ENCODE peak calls at places on chromosomes 3 and 15, in eight cellular contexts. V is cardiac muscle cell, E is IMR-90, Y is esophagus squamous epithelium, O is dorsolateral prefrontal cortex, M is colonic mucosa, C is breast epithelium, D is WERI-Rb-1. Q is an unnamed sample.
A peak's percentile ranks its signal among the peaks of the same experiment; 100 is the strongest.

GRCh38 chr3:132854856-132855535 is 132.8 kb upstream of the NPHP3 start:
- DNase-seq in D (no peak), E (no peak), C (no peak), V (no peak), M (no peak), O (no peak), Y (no peak), Q (no peak)

GRCh38 chr3:169286992-169287391 is 376.5 kb downstream of the MECOM start:
- DNase-seq in C (no peak), V (no peak), D (no peak), M (peak; percentile 34), Y (no peak), E (no peak), O (no peak), Q (peak; percentile 17)

GRCh38 chr15:40925863-40926658 is 3.1 kb upstream of the DLL4 start:
- DNase-seq in C (no peak), M (peak; percentile 56), E (no peak), D (peak; percentile 66), V (peak; percentile 49), O (no peak), Y (no peak), Q (no peak)

GRCh38 chr3:159458010-159458409 is 530.6 kb upstream of the IL12A start:
- DNase-seq in Y (no peak), C (no peak), M (no peak), V (no peak), E (peak; percentile 97), D (no peak), O (no peak), Q (peak; percentile 96)

GRCh38 chr3:8882171-8882593 is 81.1 kb downstream of the RAD18 start:
- DNase-seq in Y (no peak), C (no peak), V (no peak), M (no peak), O (no peak), D (no peak), E (no peak), Q (no peak)

GRCh38 chr15:77045985-77046384 is 24.9 kb downstream of the TSPAN3 start:
- DNase-seq in O (no peak), V (no peak), C (no peak), E (no peak), D (no peak), M (no peak), Y (no peak), Q (no peak)

GRCh38 chr3:123802007-123802630 is 82.0 kb downstream of the MYLK start:
- DNase-seq in E (no peak), Y (no peak), O (no peak), D (no peak), V (no peak), C (no peak), M (no peak), Q (no peak)

GRCh38 chr3:9721015-9721697 is 10.4 kb upstream of the BRPF1 start:
- DNase-seq in V (no peak), Y (no peak), M (no peak), D (peak; percentile 41), O (no peak), E (peak; percentile 37), C (no peak), Q (no peak)

GRCh38 chr15:99153026-99153535 is 48.2 kb downstream of the SYNM start:
- DNase-seq in E (no peak), C (no peak), D (no peak), O (no peak), V (no peak), Y (no peak), M (no peak), Q (no peak)

GRCh38 chr15:33844186-33844585 is 124.1 kb upstream of the CHRM5 start:
- DNase-seq in M (no peak), C (no peak), V (no peak), O (no peak), Y (no peak), E (no peak), D (no peak), Q (no peak)

GRCh38 chr15:33840615-33841014 is 127.7 kb upstream of the CHRM5 start:
- DNase-seq in E (no peak), O (no peak), Y (no peak), V (no peak), M (no peak), D (no peak), C (no peak), Q (no peak)

GRCh38 chr15:33837294-33837693 is 131.0 kb upstream of the CHRM5 start:
- DNase-seq in M (no peak), E (no peak), V (no peak), Y (no peak), O (no peak), D (no peak), C (no peak), Q (no peak)

GRCh38 chr15:33834892-33835730 is 133.2 kb upstream of the CHRM5 start:
- DNase-seq in M (no peak), E (no peak), O (no peak), C (no peak), V (no peak), D (no peak), Y (no peak), Q (no peak)

GRCh38 chr15:33839540-33839939 is 128.8 kb upstream of the CHRM5 start:
- DNase-seq in C (no peak), V (no peak), O (no peak), M (no peak), D (no peak), Y (no peak), E (no peak), Q (peak; percentile 61)
- TF ChIP-seq CTCF in C (no peak), V (no peak), O (no peak), M (no peak), D (no peak), Y (no peak), E (no peak), Q (no peak)

GRCh38 chr3:37736632-37737031 is 125.0 kb upstream of the CTDSPL start:
- DNase-seq in D (no peak), Y (no peak), O (no peak), V (no peak), E (no peak), C (no peak), M (no peak), Q (no peak)

GRCh38 chr3:37731895-37732294 is 129.8 kb upstream of the CTDSPL start:
- DNase-seq in O (no peak), C (no peak), D (no peak), E (no peak), Y (no peak), V (no peak), M (no peak), Q (no peak)

GRCh38 chr3:37737134-37737533 is 124.5 kb upstream of the CTDSPL start:
- DNase-seq in C (no peak), D (no peak), M (no peak), Y (no peak), V (peak; percentile 53), O (no peak), E (no peak), Q (no peak)

GRCh38 chr3:37730825-37731224 is 130.9 kb upstream of the CTDSPL start:
- DNase-seq in Y (no peak), E (no peak), D (no peak), C (no peak), O (no peak), M (peak; percentile 25), V (no peak), Q (no peak)

DNA sequence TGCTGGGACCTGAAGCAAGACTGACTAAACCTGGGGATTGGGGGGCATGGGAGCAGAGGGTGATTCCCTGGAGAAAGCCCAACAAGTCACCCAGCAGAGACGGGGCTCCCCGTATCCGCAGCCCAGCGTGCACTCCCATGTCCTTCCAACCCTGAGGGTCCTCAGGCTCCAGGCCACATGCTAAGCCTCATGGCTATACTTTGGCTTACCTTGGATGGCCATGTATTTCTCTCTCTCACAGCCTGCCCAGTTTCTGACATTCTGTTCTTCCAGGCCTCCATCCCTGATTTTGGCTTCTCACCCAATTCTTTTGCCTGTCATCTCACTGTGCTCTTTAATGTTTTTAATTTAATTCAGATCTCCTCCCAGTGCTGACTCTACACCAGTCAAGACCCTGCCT is 126.8 kb upstream of the CTDSPL start:
- DNase-seq in M (no peak), V (no peak), D (no peak), C (no peak), E (no peak), O (no peak), Y (no peak), Q (no peak)
- H3K27me3 ChIP-seq in M (no peaks in the 10 kb centered on the region), V (peaks cover 3% of the 10 kb centered on the region), D (no peaks in the 10 kb centered on the region), C (no peaks in the 10 kb centered on the region), E (peaks cover 26% of the 10 kb centered on the region), O (no peaks in the 10 kb centered on the region), Y (no peaks in the 10 kb centered on the region), Q (peaks cover 5% of the 10 kb centered on the region)

DNA sequence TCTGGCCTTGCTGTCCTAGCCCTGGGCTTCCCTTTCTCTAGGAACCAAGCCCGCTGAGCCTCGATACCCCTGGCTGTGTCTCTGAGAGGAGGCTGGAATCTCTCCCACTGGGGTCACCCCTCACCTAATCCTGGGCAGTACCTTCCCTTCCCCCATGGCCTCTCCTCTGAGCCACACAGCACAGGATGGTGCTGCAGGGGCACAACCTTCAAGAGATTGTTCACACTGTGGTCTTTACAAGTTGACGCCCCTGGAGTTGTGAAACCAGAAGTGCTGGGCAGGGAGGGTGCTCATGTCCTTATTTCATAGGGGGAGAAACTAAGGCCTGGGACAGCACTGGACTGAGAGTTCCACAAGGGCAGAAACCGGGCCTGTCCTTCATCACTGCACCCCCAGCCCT is 70.9 kb upstream of the TMEM115 start:
- DNase-seq in O (no peak), D (no peak), V (no peak), Y (no peak), E (no peak), M (no peak), C (no peak), Q (no peak)
- TF ChIP-seq CTCF in O (no peak), D (no peak), V (no peak), Y (no peak), E (no peak), M (no peak), C (no peak), Q (no peak)

GRCh38 chr15:96701876-96702275 is 371.4 kb downstream of the NR2F2 start:
- DNase-seq in D (no peak), C (no peak), M (no peak), E (no peak), Y (no peak), V (no peak), O (no peak), Q (no peak)

GRCh38 chr15:96703087-96703486 is 372.6 kb downstream of the NR2F2 start:
- DNase-seq in D (no peak), V (no peak), E (no peak), Y (no peak), C (no peak), M (no peak), O (no peak), Q (no peak)

GRCh38 chr15:96703794-96704550 is 373.5 kb downstream of the NR2F2 start:
- DNase-seq in V (no peak), E (no peak), Y (no peak), M (no peak), O (no peak), D (no peak), C (no peak), Q (no peak)

GRCh38 chr15:96701443-96701842 is 370.9 kb downstream of the NR2F2 start:
- DNase-seq in V (no peak), C (no peak), E (no peak), Y (no peak), O (no peak), D (no peak), M (no peak), Q (no peak)

DNA sequence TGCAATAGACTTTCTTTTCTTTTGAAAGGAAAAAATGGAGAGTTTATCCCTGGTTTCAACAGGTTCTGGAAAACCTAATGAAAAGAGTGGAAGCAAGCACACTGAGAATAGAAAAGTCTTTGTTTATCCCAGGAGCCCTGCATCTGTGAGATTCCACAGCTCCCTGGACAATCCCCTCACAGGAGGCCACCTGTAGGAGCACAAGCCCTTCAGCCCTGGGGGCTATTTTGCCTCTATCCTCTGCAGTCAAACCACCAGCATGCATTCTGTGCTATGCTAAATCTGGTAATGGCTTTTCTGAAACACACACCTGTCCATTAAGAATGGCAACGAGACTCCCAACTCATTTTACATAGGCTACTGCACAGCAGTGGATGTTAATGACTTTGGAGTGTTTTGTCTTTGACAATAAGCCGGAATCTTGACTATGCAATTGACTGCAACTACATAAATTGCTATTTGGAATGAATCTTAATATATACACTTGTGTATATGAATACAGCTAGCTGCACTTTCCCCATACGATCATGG is 369.4 kb downstream of the NR2F2 start:
- DNase-seq in O (no peak), Y (no peak), D (no peak), M (no peak), E (no peak), C (no peak), V (no peak), Q (no peak)
- H3K27me3 ChIP-seq in O (peaks cover 31% of the 10 kb centered on the region), Y (no peaks in the 10 kb centered on the region), D (peaks cover 43% of the 10 kb centered on the region), M (no peaks in the 10 kb centered on the region), E (no peaks in the 10 kb centered on the region), C (no peaks in the 10 kb centered on the region), V (no peaks in the 10 kb centered on the region), Q (no peaks in the 10 kb centered on the region)